ENCODE peak calls at places on chromosomes 5 and 9, in eight cellular contexts. U, I, K, M, Z, D, F and Q are unnamed samples.

GRCh38 chr9:96100385-96100978 is 201.5 kb downstream of the HSD17B3 start:
- DNase-seq in D (peak; percentile 31), F (no peak), I (no peak), Z (no peak), M (no peak), U (no peak), K (no peak), Q (no peak)

GRCh38 chr5:113654828-113655227 is 141.3 kb downstream of the YTHDC2 start:
- DNase-seq in Z (no peak), M (no peak), K (no peak), D (no peak), I (no peak), F (no peak), U (no peak), Q (no peak)

GRCh38 chr9:95508242-95508967 is 8.4 kb downstream of the PTCH1 start:
- DNase-seq in Z (no peak), I (no peak), M (peak; percentile 23), F (no peak), K (peak; percentile 35), D (peak; percentile 56), U (peak; percentile 36), Q (no peak)

GRCh38 chr5:1014346-1014745 is 5.7 kb downstream of the NKD2 start:
- DNase-seq in D (no peak), F (no peak), M (no peak), K (peak; percentile 10), Z (no peak), I (no peak), U (no peak), Q (no peak)

GRCh38 chr5:78597858-78598415 is 50.6 kb downstream of the LHFPL2 start:
- DNase-seq in K (no peak), D (no peak), U (peak; percentile 77), M (peak; percentile 74), F (peak; percentile 78), I (no peak), Z (no peak), Q (peak; percentile 40)

GRCh38 chr9:130023147-130023787 is 19.7 kb downstream of the FNBP1 start:
- DNase-seq in K (no peak), Z (no peak), M (no peak), U (no peak), I (no peak), D (no peak), F (no peak), Q (no peak)

GRCh38 chr9:112535811-112536210 is 49.2 kb downstream of the KIAA1958 start:
- DNase-seq in Z (no peak), I (no peak), F (peak; percentile 45), M (peak; percentile 68), D (no peak), K (no peak), U (peak; percentile 74), Q (peak; percentile 64)

GRCh38 chr5:167916261-167916660 is 375.2 kb upstream of the WWC1 start:
- DNase-seq in I (no peak), D (no peak), F (no peak), Z (peak; percentile 67), K (no peak), M (no peak), U (peak; percentile 45), Q (no peak)

GRCh38 chr5:119338326-119338957 is 17.4 kb upstream of the TNFAIP8 start:
- DNase-seq in K (no peak), D (no peak), I (no peak), U (no peak), M (no peak), Z (no peak), F (no peak), Q (no peak)
- TF ChIP-seq CTCF in K (no peak), D (no peak), I (no peak), U (no peak), M (no peak), Z (no peak), F (no peak), Q (no peak)

GRCh38 chr9:133468374-133468773 is 8.6 kb downstream of the CACFD1 start:
- DNase-seq in K (no peak), U (no peak), Z (no peak), F (no peak), M (no peak), I (no peak), D (no peak), Q (no peak)

GRCh38 chr9:133464638-133465037 is 4.9 kb downstream of the CACFD1 start:
- DNase-seq in F (no peak), I (no peak), K (no peak), U (no peak), M (no peak), Z (no peak), D (no peak), Q (no peak)

GRCh38 chr9:133468777-133469455 is 9.1 kb downstream of the CACFD1 start:
- DNase-seq in K (no peak), M (no peak), I (no peak), F (no peak), U (no peak), Z (no peak), D (no peak), Q (no peak)

GRCh38 chr9:133463864-133464615 is 4.3 kb downstream of the CACFD1 start:
- DNase-seq in F (no peak), U (no peak), D (no peak), I (peak; percentile 82), K (no peak), M (no peak), Z (no peak), Q (no peak)

DNA sequence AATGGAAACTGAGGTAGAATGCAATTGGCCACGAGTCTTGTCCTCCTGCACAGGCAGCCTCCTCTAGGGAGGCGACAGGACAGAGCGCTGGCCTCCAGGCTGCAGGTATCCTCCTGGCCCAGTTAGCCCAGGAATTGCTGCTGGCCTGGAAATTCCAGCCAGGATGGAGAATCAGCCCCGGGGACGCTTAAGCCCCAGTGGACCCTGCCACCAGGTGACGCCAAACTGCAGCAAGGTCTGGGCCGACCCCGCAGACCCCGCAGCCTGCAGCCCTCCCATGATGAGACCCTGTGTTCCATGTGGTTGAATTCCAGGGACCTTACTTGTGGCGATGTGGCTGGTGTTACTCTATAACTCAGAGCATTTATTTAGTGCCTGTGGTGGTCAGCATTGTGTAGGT is 7.3 kb downstream of the CACFD1 start:
- DNase-seq in Z (no peak), D (no peak), K (no peak), M (no peak), F (no peak), I (no peak), U (no peak), Q (no peak)
- TF ChIP-seq CTCF in Z (no peak), D (no peak), K (no peak), M (no peak), F (no peak), I (no peak), U (no peak), Q (peak; percentile 29)

GRCh38 chr9:131787838-131788237 is 48.0 kb upstream of the RAPGEF1 start:
- DNase-seq in F (no peak), M (no peak), U (no peak), K (no peak), D (no peak), I (no peak), Z (no peak), Q (no peak)
- TF ChIP-seq CTCF in F (no peak), M (no peak), U (no peak), K (no peak), D (no peak), I (no peak), Z (no peak), Q (no peak)

DNA sequence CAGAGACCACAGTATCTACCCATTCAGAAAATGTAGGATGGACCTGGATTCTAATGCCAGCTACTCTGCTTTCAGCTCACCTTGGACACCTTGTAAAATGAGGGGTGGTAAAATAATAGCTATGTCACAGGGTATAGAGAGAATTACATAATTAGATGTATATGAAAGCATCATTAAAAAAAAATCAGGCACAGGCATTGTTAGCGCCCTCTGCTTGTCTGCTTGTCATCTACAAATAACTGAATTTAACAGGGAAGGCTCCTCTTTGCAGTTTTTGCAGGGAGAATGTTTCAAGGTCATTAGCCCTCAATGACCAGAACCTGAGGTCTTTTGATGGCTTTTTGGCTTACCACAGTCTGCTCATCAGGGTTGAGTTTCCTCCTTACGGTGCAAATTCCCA is 58.0 kb downstream of the GPR21 start:
- DNase-seq in U (no peak), K (no peak), M (no peak), F (no peak), I (no peak), D (no peak), Z (no peak), Q (no peak)
- TF ChIP-seq CTCF in U (peak; percentile 17), K (no peak), M (no peak), F (peak; percentile 8), I (no peak), D (no peak), Z (no peak), Q (peak; percentile 44)

DNA sequence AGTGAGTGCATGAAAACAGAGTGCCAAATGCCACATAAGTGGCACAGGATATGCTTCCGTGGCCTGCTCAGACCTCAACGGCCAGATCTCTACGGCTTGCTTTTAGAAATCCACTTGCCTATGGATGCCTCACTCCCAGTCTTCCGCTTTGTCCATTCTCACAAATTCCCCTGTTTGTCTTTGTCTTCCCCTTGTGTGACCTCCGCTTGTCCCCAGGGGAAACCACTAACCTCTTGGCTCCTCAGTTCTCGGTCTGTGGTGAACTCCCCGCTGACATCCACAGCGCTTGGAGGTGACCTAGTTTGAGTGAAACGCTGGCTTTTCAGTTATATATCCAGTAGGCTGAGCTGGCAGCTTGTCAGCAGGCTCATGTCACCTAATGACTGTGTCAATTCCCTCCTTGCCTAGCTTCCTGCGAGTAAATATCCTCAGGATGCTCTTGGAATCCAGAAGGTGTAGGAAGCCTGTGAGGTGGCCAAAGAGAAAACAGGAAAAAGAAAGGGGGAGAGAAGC is 101.4 kb upstream of the SPRY4 start:
- DNase-seq in Z (no peak), K (peak; percentile 45), D (no peak), M (peak; percentile 85), U (peak; percentile 43), I (no peak), F (peak; percentile 43), Q (no peak)
- TF ChIP-seq CTCF in Z (no peak), K (no peak), D (no peak), M (no peak), U (no peak), I (no peak), F (no peak), Q (no peak)